ENCODE peak calls at places on chromosomes 2 and 18, in six cellular contexts. C is astrocyte of the cerebellum, V is upper lobe of right lung, K is fibroblast of lung, X is left ventricle myocardium inferior, F is ovary. H is an unnamed sample.

GRCh38 chr2:36356199-36356989 is 816 bp downstream of the CRIM1 start:
- DNase-seq in C (no peak), V (peak), K (no peak), X (peak), F (peak), H (no peak)

GRCh38 chr2:133417410-133417809 is 150.9 kb downstream of the NCKAP5 start:
- DNase-seq in C (no peak), V (no peak), K (no peak), X (no peak), F (no peak), H (no peak)

GRCh38 chr2:225354281-225354774 is 45.2 kb upstream of the NYAP2 start:
- DNase-seq in C (peak), V (no peak), K (no peak), X (no peak), F (no peak), H (no peak)

GRCh38 chr2:120520454-120520853 is 174.5 kb downstream of the INHBB start:
- DNase-seq in C (no peak), V (no peak), K (no peak), X (no peak), F (no peak), H (no peak)

GRCh38 chr2:64442801-64443429 is 11.0 kb upstream of the LGALSL start:
- DNase-seq in C (no peak), V (no peak), K (no peak), X (no peak), F (no peak), H (no peak)

GRCh38 chr2:96679843-96680242 is 37.3 kb downstream of the FER1L5 start:
- DNase-seq in C (no peak), V (no peak), K (no peak), X (no peak), F (no peak), H (peak)

GRCh38 chr2:237774811-237775553 is 23.6 kb upstream of the RBM44 start:
- DNase-seq in C (peak), V (no peak), K (peak), X (no peak), F (no peak), H (peak)

GRCh38 chr2:89848763-89849162 is 1157.3 kb downstream of the RPIA start:
- DNase-seq in C (no peak), V (no peak), K (no peak), X (no peak), F (no peak), H (no peak)

GRCh38 chr2:66497706-66498596 is 63.0 kb downstream of the MEIS1 start:
- DNase-seq in C (no peak), V (no peak), K (no peak), X (no peak), F (no peak), H (no peak)

GRCh38 chr2:232372231-232373208 is 6.0 kb upstream of the ALPP start:
- DNase-seq in C (no peak), V (peak), K (peak), X (no peak), F (no peak), H (peak)

GRCh38 chr2:232331071-232331470 is 47.5 kb upstream of the ALPP start:
- DNase-seq in C (no peak), V (peak), K (peak), X (peak), F (no peak), H (no peak)

GRCh38 chr18:48832961-48833700 is 117.6 kb downstream of the SMAD7 start:
- DNase-seq in C (peak), V (peak), K (peak), X (peak), F (peak), H (peak)

GRCh38 chr2:153055182-153055581 is 336.8 kb downstream of the ARL6IP6 start:
- DNase-seq in C (no peak), V (no peak), K (no peak), X (no peak), F (no peak), H (no peak)

GRCh38 chr2:232075080-232075479 is 113.6 kb downstream of the DIS3L2 start:
- DNase-seq in C (no peak), V (no peak), K (peak), X (no peak), F (no peak), H (peak)

GRCh38 chr18:1511619-1512311 is 607.1 kb downstream of the ADCYAP1 start:
- DNase-seq in C (no peak), V (no peak), K (no peak), X (no peak), F (no peak), H (peak)

GRCh38 chr2:19574788-19575260 is 216.4 kb upstream of the OSR1 start:
- DNase-seq in C (peak), V (no peak), K (peak), X (peak), F (no peak), H (peak)

GRCh38 chr2:239817011-239817490 is 208.1 kb downstream of the NDUFA10 start:
- DNase-seq in C (no peak), V (peak), K (no peak), X (no peak), F (peak), H (no peak)

GRCh38 chr18:68623342-68623741 is 91.6 kb downstream of the TMX3 start:
- DNase-seq in C (peak), V (no peak), K (peak), X (no peak), F (peak), H (peak)

GRCh38 chr2:20443276-20443920 is 3.5 kb upstream of the RHOB start:
- DNase-seq in C (no peak), V (peak), K (peak), X (no peak), F (peak), H (peak)

GRCh38 chr2:25293145-25293544 is 48.6 kb downstream of the DNMT3A start:
- DNase-seq in C (no peak), V (no peak), K (no peak), X (no peak), F (no peak), H (peak)

GRCh38 chr2:199677881-199678280 is 173.1 kb downstream of the FTCDNL1 start:
- DNase-seq in C (no peak), V (no peak), K (no peak), X (no peak), F (no peak), H (no peak)

GRCh38 chr2:165624139-165624803 is 154.8 kb downstream of the CSRNP3 start:
- DNase-seq in C (no peak), V (no peak), K (no peak), X (no peak), F (no peak), H (no peak)

GRCh38 chr18:24397131-24397693 is 412 bp downstream of the OSBPL1A start:
- DNase-seq in C (peak), V (no peak), K (peak), X (no peak), F (no peak), H (peak)

GRCh38 chr2:239954166-239955085 is 70.7 kb downstream of the NDUFA10 start:
- DNase-seq in C (no peak), V (no peak), K (no peak), X (peak), F (peak), H (peak)

GRCh38 chr2:237742614-237743013 is 56.0 kb upstream of the RBM44 start:
- DNase-seq in C (no peak), V (no peak), K (no peak), X (no peak), F (no peak), H (no peak)

GRCh38 chr2:32947484-32948143 is 861 bp downstream of the LTBP1 start:
- DNase-seq in C (peak), V (peak), K (peak), X (peak), F (peak), H (peak)

GRCh38 chr2:232325324-232326273 is 53.0 kb upstream of the ALPP start:
- DNase-seq in C (peak), V (peak), K (peak), X (peak), F (peak), H (peak)

GRCh38 chr2:72210470-72210869 is 62.8 kb upstream of the CYP26B1 start:
- DNase-seq in C (peak), V (no peak), K (no peak), X (no peak), F (no peak), H (no peak)

GRCh38 chr2:47250576-47251403 is 95.7 kb upstream of the STPG4 start:
- DNase-seq in C (no peak), V (no peak), K (no peak), X (no peak), F (no peak), H (peak)

GRCh38 chr18:68772268-68772667 is 25.6 kb upstream of the CCDC102B start:
- DNase-seq in C (no peak), V (no peak), K (no peak), X (no peak), F (no peak), H (no peak)

GRCh38 chr2:118807668-118808428 is 39.6 kb downstream of the EN1 start:
- DNase-seq in C (no peak), V (no peak), K (no peak), X (no peak), F (no peak), H (no peak)
- H3K4me3 ChIP-seq in C (no peak), V (peak), K (no peak), X (peak), F (peak), H (no peak)

GRCh38 chr2:14427982-14428567 is 204.4 kb upstream of the LRATD1 start:
- DNase-seq in C (peak), V (no peak), K (peak), X (no peak), F (no peak), H (peak)
- TF ChIP-seq CTCF in C (peak), V (peak), K (peak), X (peak), F (no peak), H (no peak)

DNA sequence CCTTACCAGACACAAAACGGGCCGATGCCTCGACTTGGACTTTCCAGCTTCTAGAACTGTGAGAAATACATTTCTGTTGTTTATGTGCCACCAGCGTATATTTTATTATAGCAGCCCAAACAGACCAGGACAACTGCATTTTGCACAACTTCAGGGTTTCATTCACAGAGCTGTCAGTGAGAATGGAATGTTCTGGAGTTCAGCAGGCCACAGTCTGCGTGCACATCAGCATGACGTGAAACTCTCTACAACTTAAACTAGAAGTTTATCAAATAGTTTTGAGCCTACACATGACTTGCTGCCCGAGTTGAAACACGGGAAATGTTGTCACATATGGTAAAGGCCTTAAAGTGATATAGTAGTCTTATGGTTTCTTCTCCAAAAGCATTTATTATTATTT is 3.9 kb upstream of the TRIB2 start:
- DNase-seq in C (no peak), V (no peak), K (peak), X (no peak), F (no peak), H (peak)
- H3K4me3 ChIP-seq in C (no peak), V (no peak), K (no peak), X (no peak), F (no peak), H (no peak)

DNA sequence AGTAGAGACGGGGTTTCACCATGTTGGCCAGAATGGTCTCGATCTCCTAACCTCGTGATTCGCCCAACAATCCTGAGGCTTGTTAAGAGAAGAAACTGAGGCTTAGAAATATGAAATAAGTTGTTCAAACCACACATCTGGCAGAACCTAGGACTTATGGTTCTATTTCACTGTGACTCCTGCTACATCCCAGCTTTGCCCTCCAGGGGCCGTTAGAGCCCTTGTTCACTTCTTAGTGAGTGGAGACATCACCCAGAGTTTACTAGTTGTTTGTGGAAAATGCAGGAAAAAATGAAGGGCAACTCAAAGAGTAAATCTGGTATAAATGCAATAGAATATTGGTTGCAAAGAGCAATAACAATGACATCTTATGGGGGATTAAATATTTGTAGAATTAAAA is 43.9 kb downstream of the MARCHF4 start:
- DNase-seq in C (no peak), V (no peak), K (peak), X (no peak), F (no peak), H (peak)
- TF ChIP-seq CTCF in C (peak), V (peak), K (peak), X (no peak), F (no peak), H (peak)

GRCh38 chr2:213284105-213285090 is at the start of gene SPAG16:
- DNase-seq in C (peak), V (peak), K (peak), X (peak), F (peak), H (peak)
- H3K4me3 ChIP-seq in C (peak), V (peak), K (peak), X (peak), F (peak), H (peak)

DNA sequence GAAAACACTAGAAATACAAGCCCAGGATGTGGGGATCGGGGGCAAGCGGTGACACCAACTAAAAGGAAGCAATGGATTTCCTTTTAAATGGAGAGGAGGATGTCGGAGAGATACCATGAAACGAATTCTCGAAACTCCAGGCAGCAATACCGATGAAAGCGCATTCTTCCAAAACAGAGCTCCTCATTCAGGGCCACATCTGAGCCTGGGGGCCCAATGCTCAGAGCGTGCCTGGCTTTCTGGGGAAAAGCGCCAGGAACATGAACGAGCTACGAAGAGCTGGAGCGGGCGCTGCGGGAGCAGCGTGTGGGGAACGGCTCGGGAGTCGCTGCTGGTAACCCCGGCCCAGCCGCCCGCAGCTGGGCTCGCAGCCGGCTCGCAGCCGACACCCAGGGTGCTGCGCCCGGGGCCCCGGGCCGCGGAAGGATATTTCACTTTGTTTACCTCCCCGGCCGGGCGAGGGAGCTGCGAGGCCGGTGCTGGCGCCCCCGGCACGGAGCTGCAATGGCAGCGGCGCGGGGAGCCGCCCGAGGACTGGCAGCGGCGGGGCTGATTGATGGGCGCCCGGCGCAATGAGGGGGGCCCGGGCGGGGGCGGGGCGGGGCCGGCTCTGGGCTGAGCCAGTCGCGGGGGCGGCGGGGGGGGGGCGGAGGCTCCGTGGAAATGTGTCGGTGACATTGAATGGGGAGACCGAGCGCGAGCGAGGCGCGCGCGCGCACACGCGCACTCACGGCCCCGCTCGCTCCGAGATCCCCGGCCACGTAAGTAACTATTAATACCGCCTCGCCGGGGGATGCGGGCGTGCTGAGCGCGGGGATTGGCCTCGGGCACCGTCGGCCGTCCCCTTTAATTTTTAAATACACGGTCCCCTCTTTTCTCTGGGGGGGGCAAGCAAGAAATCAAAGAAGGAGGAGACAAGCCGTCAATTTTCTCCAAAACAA is at the start of gene TRIB2:
- DNase-seq in C (no peak), V (peak), K (peak), X (peak), F (peak), H (peak)
- TF ChIP-seq CTCF in C (no peak), V (no peak), K (no peak), X (peak), F (no peak), H (no peak)

H was measured in fibroblast of pulmonary artery.